ENCODE peak calls at places on chromosomes 11 and 22, in five cellular contexts. N is transverse colon, P is Peyer's patch, W is endothelial cell of umbilical vein, F is right lobe of liver. J is an unnamed sample. For H3K4me1 and H3K9me3, the result is how much of the 10 kb centered on the place peaks cover.

GRCh38 chr11:43021466-43021865 is 290.3 kb upstream of the API5 start:
- DNase-seq in N (no peak), W (no peak), P (no peak), F (no peak), J (peak)

GRCh38 chr11:44382118-44382517 is 72.2 kb upstream of the ALX4 start:
- DNase-seq in P (no peak), N (no peak), F (peak), W (no peak), J (no peak)

GRCh38 chr11:17631702-17632365 is 84.8 kb downstream of the OTOG start:
- DNase-seq in W (no peak), N (no peak), P (no peak), F (no peak), J (no peak)

GRCh38 chr22:47340851-47341436 is 578.5 kb downstream of the TBC1D22A start:
- DNase-seq in N (no peak), P (no peak), F (no peak), W (peak), J (no peak)

GRCh38 chr11:82536706-82537105 is 197.0 kb downstream of the FAM181B start:
- DNase-seq in W (no peak), N (no peak), F (no peak), P (no peak), J (no peak)

GRCh38 chr11:126561327-126561893 is 205.9 kb downstream of the ST3GAL4 start:
- DNase-seq in F (no peak), P (no peak), W (peak), N (no peak), J (peak)

GRCh38 chr11:105389952-105390351 is 219.9 kb upstream of the GRIA4 start:
- DNase-seq in P (no peak), W (no peak), F (no peak), N (no peak), J (no peak)

GRCh38 chr22:23638611-23639010 is 6.5 kb upstream of the DRICH1 start:
- DNase-seq in F (no peak), W (no peak), N (no peak), P (no peak), J (no peak)

GRCh38 chr11:2129323-2129698 is 9.9 kb downstream of the IGF2 start:
- DNase-seq in W (no peak), P (no peak), F (no peak), N (no peak), J (no peak)

GRCh38 chr11:60873533-60873932 is 6.2 kb downstream of the ZP1 start:
- DNase-seq in P (no peak), W (no peak), F (no peak), N (no peak), J (no peak)

GRCh38 chr22:25747245-25747944 is 5.4 kb downstream of the MYO18B start:
- DNase-seq in N (peak), P (no peak), F (no peak), W (peak), J (no peak)

GRCh38 chr11:76004400-76004799 is 189.4 kb downstream of the UVRAG start:
- DNase-seq in F (no peak), P (no peak), W (no peak), N (no peak), J (no peak)

GRCh38 chr11:15629690-15630321 is 515.1 kb downstream of the INSC start:
- DNase-seq in N (peak), W (no peak), P (no peak), F (peak), J (no peak)

GRCh38 chr11:123103326-123103980 is 41.5 kb upstream of the HSPA8 start:
- DNase-seq in P (no peak), F (no peak), W (peak), N (peak), J (peak)

GRCh38 chr11:85737738-85738137 is 51.7 kb upstream of the CCDC89 start:
- DNase-seq in P (no peak), W (no peak), F (no peak), N (peak), J (no peak)

GRCh38 chr11:121329786-121330395 is 37.3 kb downstream of the SC5D start:
- DNase-seq in P (no peak), N (no peak), W (no peak), F (no peak), J (no peak)

GRCh38 chr11:119065369-119065768 is 2.2 kb upstream of the VPS11 start:
- DNase-seq in P (no peak), F (no peak), N (peak), W (peak), J (peak)

GRCh38 chr11:9568161-9568853 is 5.2 kb upstream of the WEE1 start:
- DNase-seq in P (no peak), N (no peak), F (no peak), W (no peak), J (no peak)

GRCh38 chr22:45007247-45007945 is 2.4 kb downstream of the PHF21B start:
- DNase-seq in F (no peak), N (no peak), P (no peak), W (no peak), J (no peak)

GRCh38 chr11:59141673-59142460 is 789 bp upstream of the FAM111A start:
- DNase-seq in W (no peak), F (no peak), N (no peak), P (no peak), J (no peak)

GRCh38 chr22:50139843-50140415 is 30.6 kb upstream of the PANX2 start:
- DNase-seq in F (no peak), W (no peak), P (no peak), N (no peak), J (peak)

GRCh38 chr22:31154975-31155374 is 5.0 kb upstream of the RNF185 start:
- DNase-seq in N (no peak), W (no peak), P (no peak), F (no peak), J (no peak)

GRCh38 chr11:64123102-64123434 is 42.8 kb downstream of the MACROD1 start:
- DNase-seq in P (no peak), W (no peak), F (peak), N (peak), J (no peak)

GRCh38 chr11:66268210-66268952 is at the start of gene RAB1B:
- DNase-seq in P (peak), W (peak), N (peak), F (peak), J (peak)

GRCh38 chr11:86244063-86244521 is 461 bp upstream of the EED start:
- DNase-seq in W (no peak), N (peak), F (peak), P (peak), J (peak)

GRCh38 chr22:41951898-41952474 is at the start of gene SMIM45:
- DNase-seq in N (no peak), F (no peak), P (peak), W (no peak), J (no peak)

GRCh38 chr11:75513250-75513649 is 12.5 kb downstream of the GDPD5 start:
- DNase-seq in F (no peak), P (no peak), N (no peak), W (peak), J (no peak)

GRCh38 chr22:35961480-35961902 is 67.1 kb downstream of the RBFOX2 start:
- DNase-seq in N (no peak), W (peak), F (no peak), P (no peak), J (no peak)

DNA sequence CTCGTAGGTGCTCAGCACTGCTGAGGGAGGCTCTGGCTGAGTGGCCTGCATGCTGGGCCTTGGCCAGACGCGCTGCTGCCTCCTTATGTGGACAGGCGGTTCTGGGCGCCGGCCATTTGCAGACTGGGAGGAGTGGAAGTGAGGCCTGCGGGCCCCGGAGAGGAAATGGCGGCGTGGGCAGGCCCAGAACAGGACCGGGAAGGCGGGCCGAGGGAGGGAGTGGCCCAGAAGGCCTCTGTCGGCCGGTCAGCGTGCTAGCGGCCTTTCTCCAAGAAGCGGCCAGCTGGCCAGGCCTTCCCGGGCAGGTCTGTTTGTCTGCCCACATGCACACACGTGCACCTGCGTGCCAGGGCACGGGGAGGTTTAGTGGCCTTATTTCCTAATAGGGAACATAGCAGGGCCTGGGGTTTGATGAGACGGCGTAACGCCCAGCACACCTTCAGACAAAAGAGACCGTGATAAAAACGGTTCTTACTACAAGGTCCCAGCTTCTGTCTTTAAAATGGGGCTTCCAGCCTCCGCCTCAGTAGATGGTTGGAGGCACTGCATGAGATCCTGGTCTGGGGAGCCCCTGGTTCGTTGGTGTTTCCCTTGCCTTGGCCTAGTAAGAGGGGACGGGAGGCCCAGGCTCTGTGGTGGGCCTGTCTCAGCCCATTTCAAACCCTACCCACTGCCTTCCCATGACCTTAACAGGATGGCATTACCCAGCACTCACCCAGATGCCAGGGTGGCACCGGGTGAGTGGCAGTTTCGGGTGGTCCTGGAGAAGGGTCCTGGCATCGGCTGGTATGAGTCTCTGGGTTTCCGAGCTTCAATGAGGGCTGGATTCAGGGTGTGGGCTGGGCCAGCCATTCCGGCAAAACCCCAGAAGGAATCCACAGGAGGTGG is 65.1 kb upstream of the PPARA start:
- DNase-seq in P (no peak), F (peak), N (peak), W (peak), J (no peak)
- H3K4me1 ChIP-seq in P (under half), F (under half), N (half or more), W (half or more), J (under half)

DNA sequence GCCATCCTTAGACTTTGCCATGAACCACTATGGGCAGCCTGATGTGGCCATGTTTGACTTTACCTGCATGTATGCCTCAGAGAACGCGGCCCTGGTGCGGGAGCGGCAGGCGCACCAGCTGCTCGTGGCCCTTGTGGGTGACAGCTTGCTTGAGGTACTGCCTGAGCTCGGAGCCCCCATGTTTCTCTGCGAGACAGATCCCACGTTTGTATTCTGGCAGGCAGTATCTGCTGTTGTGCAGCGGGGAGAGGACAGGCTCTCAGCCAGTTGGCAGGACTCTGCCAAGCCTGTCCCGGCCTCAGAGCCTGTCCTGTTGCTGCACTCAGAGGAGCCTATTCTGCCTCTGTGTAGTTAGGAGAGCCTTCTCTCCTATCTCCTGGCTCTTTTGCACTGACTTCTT is 109.9 kb downstream of the MICAL2 start:
- DNase-seq in F (peak), N (peak), P (no peak), W (peak), J (no peak)
- H3K9me3 ChIP-seq in F (under half), N (under half), P (under half), W (under half), J (under half)

GRCh38 chr22:38766076-38766777 is 10.4 kb upstream of the SUN2 start:
- DNase-seq in P (peak), N (peak), W (peak), F (peak), J (peak)
- TF ChIP-seq CTCF in P (peak), N (peak), W (peak), F (peak), J (peak)

GRCh38 chr11:93116641-93117577 is 80.9 kb downstream of the SLC36A4 start:
- DNase-seq in N (peak), F (no peak), P (no peak), W (no peak), J (no peak)
- H3K4me1 ChIP-seq in N (under half), F (under half), P (under half), W (under half), J (under half)

DNA sequence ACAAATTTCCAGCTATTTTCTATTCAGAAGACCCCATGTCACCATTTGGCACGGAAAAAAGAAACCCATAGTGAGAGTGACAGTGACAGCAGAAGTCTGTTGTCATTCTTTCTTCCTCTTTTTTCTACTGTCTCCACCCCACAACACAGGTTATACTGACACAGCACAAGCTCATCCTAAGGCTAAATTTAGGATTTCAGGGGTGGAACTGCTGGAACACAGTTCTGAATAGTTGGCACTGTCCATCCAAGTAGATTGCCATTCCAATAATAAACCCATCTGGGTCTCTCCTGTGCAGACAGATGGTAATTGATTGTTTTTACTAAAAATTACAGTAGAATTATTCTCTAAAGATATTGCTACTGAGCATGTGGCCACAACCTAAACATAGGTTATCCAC is 95.2 kb upstream of the C11orf87 start:
- DNase-seq in N (no peak), F (no peak), W (no peak), P (no peak), J (no peak)
- H3K9me3 ChIP-seq in N (under half), F (under half), W (under half), P (under half), J (under half)

DNA sequence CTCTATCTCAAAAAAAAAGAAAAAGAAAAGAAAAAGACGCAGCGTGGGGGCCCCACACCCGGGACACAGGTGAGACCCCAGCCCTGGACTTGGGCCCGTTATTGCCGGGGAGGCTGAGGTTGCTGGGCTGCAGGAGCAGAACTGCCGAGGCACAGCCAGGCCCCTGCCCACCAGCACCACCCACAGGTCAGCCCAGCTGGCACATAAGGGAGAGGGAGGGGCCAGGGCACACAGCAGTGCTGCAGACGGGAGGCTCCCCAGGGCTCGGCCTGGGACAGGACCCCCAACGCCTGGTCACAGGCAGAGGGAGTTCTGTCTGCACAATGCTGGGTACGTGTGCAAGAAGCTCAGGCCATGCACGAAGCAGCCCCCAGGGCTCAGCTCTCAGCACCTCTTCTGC is 18.5 kb downstream of the CHID1 start:
- DNase-seq in W (no peak), N (no peak), F (no peak), P (no peak), J (no peak)
- TF ChIP-seq CTCF in W (peak), N (no peak), F (peak), P (no peak), J (no peak)

GRCh38 chr11:84021291-84021690 is 735.1 kb upstream of the CCDC90B start:
- DNase-seq in N (no peak), F (no peak), W (no peak), P (no peak), J (no peak)

GRCh38 chr11:84022695-84023094 is 736.5 kb upstream of the CCDC90B start:
- DNase-seq in W (no peak), N (no peak), P (no peak), F (no peak), J (no peak)

GRCh38 chr11:84019576-84020194 is 733.5 kb upstream of the CCDC90B start:
- DNase-seq in F (no peak), P (no peak), W (no peak), N (no peak), J (no peak)

GRCh38 chr11:84022221-84022620 is 736.1 kb upstream of the CCDC90B start:
- DNase-seq in N (no peak), P (no peak), F (no peak), W (no peak), J (no peak)
- H3K4me1 ChIP-seq in N (under half), P (under half), F (under half), W (under half), J (under half)

GRCh38 chr11:70719516-70719915 is 321.2 kb downstream of the CTTN start:
- DNase-seq in P (no peak), F (no peak), N (no peak), W (no peak), J (no peak)

GRCh38 chr11:70716986-70717775 is 318.9 kb downstream of the CTTN start:
- DNase-seq in W (no peak), N (no peak), P (no peak), F (no peak), J (no peak)

GRCh38 chr11:70717961-70718595 is 319.7 kb downstream of the CTTN start:
- DNase-seq in P (no peak), F (no peak), W (no peak), N (no peak), J (no peak)

GRCh38 chr11:70721006-70721405 is 322.7 kb downstream of the CTTN start:
- DNase-seq in F (no peak), N (no peak), W (no peak), P (no peak), J (no peak)

DNA sequence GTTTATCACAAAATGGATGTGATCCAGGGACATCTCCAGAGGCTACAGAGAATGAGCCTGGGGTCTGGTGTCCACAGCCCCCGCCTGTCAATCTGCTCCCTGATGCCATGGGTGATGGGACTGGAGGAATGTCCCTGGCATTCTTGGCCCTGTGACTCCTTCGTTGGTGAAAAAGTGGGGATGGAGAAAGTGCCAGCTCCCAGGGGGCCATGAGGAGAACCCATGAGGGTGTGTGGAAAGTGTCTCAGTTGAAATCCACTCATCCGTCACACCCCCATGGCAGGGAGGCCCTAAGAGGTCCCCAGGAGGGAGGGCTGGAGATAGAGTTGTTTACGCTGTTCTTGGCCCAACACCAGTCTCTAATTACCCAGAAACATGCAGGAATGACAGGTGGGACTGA is 322.0 kb downstream of the CTTN start:
- DNase-seq in P (no peak), W (no peak), N (no peak), F (no peak), J (no peak)
- H3K9me3 ChIP-seq in P (under half), W (under half), N (under half), F (under half), J (under half)

GRCh38 chr22:29609139-29609538 is 5.7 kb downstream of the NF2 start:
- DNase-seq in N (no peak), W (no peak), P (no peak), F (no peak), J (no peak)
- TF ChIP-seq CTCF in N (no peak), W (peak), P (no peak), F (peak), J (no peak)

DNA sequence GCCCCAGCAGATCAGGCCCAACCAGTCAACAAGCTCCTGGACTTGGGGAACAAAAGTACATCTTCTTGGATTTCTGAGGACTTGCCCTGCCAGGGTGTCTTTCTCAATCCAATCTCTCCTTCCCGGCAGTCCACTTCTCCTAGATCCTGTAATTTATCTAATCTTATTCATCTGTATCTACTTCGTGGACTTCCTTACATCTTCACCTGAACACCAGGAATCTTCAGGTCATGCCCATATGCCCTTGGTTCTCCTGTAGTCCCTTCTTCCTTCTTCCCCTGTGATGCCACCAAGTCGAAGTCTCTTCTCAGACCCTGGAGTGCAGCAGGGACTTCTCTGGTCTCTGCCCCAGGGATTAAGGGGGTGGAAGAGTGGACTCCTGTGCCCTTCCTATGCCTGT is 100.3 kb downstream of the ZNF280B start:
- DNase-seq in F (no peak), W (no peak), N (no peak), P (no peak), J (no peak)
- H3K4me1 ChIP-seq in F (under half), W (under half), N (under half), P (under half), J (under half)

J was measured in MM.1S.